ENCODE peak calls at places on chromosomes 3 and 15, in nine cellular contexts. S is IMR-90, W is uterus, H is body of pancreas, P is suprapubic skin, V is HCT116, F is heart left ventricle, K is tibial nerve, A is breast epithelium. O is an unnamed sample.

GRCh38 chr3:73029321-73029796 is 32.1 kb upstream of the EBLN2 start:
- DNase-seq in S (peak), W (no peak), H (no peak), P (no peak), V (no peak), F (no peak), K (no peak), A (no peak), O (no peak)

GRCh38 chr3:197854596-197855343 is 63.7 kb downstream of the LRCH3 start:
- DNase-seq in S (peak), W (no peak), H (no peak), P (no peak), V (peak), F (no peak), K (no peak), A (no peak), O (no peak)

GRCh38 chr3:169668957-169669681 is 5.6 kb upstream of the MECOM start:
- DNase-seq in S (peak), W (peak), H (peak), P (no peak), V (peak), F (peak), K (peak), A (no peak), O (no peak)

GRCh38 chr3:34178415-34178814 is 380.0 kb downstream of the PDCD6IP start:
- DNase-seq in S (peak), W (no peak), H (no peak), P (no peak), V (no peak), F (no peak), K (no peak), A (no peak), O (no peak)

GRCh38 chr3:36876181-36876936 is 68.5 kb downstream of the TRANK1 start:
- DNase-seq in S (no peak), W (no peak), H (no peak), P (no peak), V (no peak), F (no peak), K (no peak), A (no peak), O (no peak)

GRCh38 chr15:60673918-60674558 is 195.1 kb upstream of the ICE2 start:
- DNase-seq in S (peak), W (peak), H (peak), P (no peak), V (peak), F (no peak), K (no peak), A (no peak), O (peak)

GRCh38 chr3:177370396-177370795 is 173.1 kb upstream of the TBL1XR1 start:
- DNase-seq in S (no peak), W (no peak), H (no peak), P (no peak), V (no peak), F (no peak), K (no peak), A (no peak), O (no peak)

GRCh38 chr3:120416868-120417267 is 33.9 kb downstream of the FSTL1 start:
- DNase-seq in S (no peak), W (no peak), H (peak), P (no peak), V (no peak), F (no peak), K (no peak), A (no peak), O (peak)

GRCh38 chr3:56792201-56792600 is 9.5 kb downstream of the ARHGEF3 start:
- DNase-seq in S (no peak), W (no peak), H (no peak), P (no peak), V (no peak), F (no peak), K (no peak), A (no peak), O (peak)

GRCh38 chr3:151971814-151972579 is 98.6 kb downstream of the SUCNR1 start:
- DNase-seq in S (peak), W (no peak), H (no peak), P (no peak), V (peak), F (no peak), K (no peak), A (no peak), O (no peak)

DNA sequence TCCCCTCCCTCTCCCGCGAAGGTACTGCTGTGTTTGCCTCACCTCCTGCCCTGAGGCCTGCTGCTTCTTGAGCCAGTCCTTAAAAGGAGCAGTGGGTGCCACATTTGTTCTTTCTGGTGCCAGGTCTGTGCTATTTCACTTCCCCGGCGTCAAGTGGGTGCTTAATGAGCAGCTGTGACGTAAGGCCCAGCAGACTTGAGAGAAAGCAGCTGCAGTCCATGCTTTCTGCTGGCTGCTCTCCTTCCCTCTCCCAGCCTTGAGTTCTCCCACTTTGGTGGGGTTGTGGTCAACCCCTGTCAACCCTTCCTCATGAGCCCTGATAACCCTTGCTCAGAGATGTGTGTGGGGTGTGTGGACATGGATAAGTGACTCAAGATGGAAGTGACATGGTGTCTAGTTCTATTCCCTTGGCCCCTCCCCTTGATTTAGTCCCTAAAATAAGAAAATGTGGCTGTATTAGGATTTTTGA is 6.9 kb downstream of the INAFM2 start:
- DNase-seq in S (peak), W (peak), H (no peak), P (no peak), V (no peak), F (no peak), K (no peak), A (no peak), O (no peak)
- TF ChIP-seq POLR2A in S (no peak), W (peak), H (peak), P (no peak), V (no peak), F (no peak), K (no peak), A (no peak), O (no peak)

DNA sequence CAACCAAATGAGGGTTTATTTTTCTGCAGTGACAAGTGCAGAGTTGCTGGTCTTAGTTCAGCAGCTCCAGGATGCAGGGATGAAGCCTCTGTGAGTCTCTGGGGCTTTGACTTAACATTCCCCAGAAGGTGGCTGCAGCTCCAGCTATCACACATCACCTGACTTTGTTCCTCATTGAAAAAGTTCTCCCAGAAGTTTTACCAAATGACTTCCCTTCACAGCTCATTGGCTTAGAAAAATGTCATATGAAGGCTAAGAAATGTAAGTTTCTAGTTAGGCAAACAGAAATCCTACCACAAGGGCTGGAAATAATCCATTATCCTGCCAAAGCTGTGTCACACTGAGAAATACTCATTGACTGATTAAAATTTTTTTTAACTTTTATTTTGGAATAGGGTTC is 184.9 kb downstream of the MINAR1 start:
- DNase-seq in S (no peak), W (no peak), H (no peak), P (no peak), V (no peak), F (no peak), K (no peak), A (no peak), O (no peak)
- TF ChIP-seq CTCF in S (no peak), W (no peak), H (no peak), P (no peak), V (no peak), F (no peak), K (no peak), A (no peak), O (no peak)

GRCh38 chr3:188242426-188243123 is 88.6 kb downstream of the LPP start:
- DNase-seq in S (no peak), W (no peak), H (no peak), P (no peak), V (no peak), F (no peak), K (no peak), A (no peak), O (no peak)
- H3K4me3 ChIP-seq in S (no peak), W (no peak), H (no peak), P (no peak), V (no peak), F (no peak), K (no peak), A (no peak), O (no peak)

DNA sequence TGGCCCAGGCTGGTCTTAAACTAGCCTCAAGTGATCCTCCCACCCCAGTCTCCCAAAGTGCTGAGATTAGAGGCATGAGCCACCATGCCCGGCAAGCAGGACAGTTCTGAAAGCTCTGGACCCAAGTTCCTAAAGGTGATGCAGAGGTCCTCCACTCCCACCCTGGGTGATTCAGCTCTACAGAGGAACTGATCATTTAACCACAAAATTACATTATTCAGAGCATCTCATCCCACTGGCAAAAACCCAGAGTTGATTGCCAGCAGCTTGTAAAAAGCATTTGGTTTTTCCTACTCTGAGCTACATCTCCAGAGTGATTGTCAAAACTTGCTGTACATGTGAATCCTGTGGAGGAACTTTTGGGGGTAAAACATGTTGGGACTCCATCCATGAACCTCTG is 60.2 kb downstream of the SLTM start:
- DNase-seq in S (peak), W (no peak), H (no peak), P (no peak), V (no peak), F (no peak), K (no peak), A (no peak), O (no peak)
- TF ChIP-seq POLR2A in S (no peak), W (no peak), H (no peak), P (no peak), V (no peak), F (no peak), K (no peak), A (no peak), O (no peak)

GRCh38 chr3:37912052-37912733 is 50.5 kb downstream of the CTDSPL start:
- DNase-seq in S (no peak), W (no peak), H (no peak), P (no peak), V (no peak), F (no peak), K (no peak), A (no peak), O (peak)
- TF ChIP-seq CTCF in S (peak), W (no peak), H (no peak), P (no peak), V (peak), F (no peak), K (no peak), A (no peak), O (no peak)

GRCh38 chr15:38893920-38894259 is 329.3 kb upstream of the RASGRP1 start:
- DNase-seq in S (no peak), W (no peak), H (no peak), P (no peak), V (no peak), F (no peak), K (no peak), A (no peak), O (no peak)
- H3K4me3 ChIP-seq in S (no peak), W (no peak), H (no peak), P (no peak), V (no peak), F (no peak), K (no peak), A (no peak), O (no peak)

GRCh38 chr15:54585063-54585462 is 606.8 kb downstream of the UNC13C start:
- DNase-seq in S (no peak), W (no peak), H (no peak), P (no peak), V (no peak), F (no peak), K (no peak), A (no peak), O (no peak)

GRCh38 chr15:54579855-54580254 is 601.6 kb downstream of the UNC13C start:
- DNase-seq in S (no peak), W (no peak), H (no peak), P (no peak), V (no peak), F (no peak), K (no peak), A (no peak), O (no peak)

GRCh38 chr15:54580643-54581042 is 602.4 kb downstream of the UNC13C start:
- DNase-seq in S (no peak), W (no peak), H (no peak), P (no peak), V (no peak), F (no peak), K (no peak), A (no peak), O (no peak)

GRCh38 chr15:54582863-54583643 is 604.8 kb downstream of the UNC13C start:
- DNase-seq in S (no peak), W (no peak), H (no peak), P (no peak), V (no peak), F (no peak), K (no peak), A (no peak), O (no peak)
- TF ChIP-seq POLR2A in S (no peak), W (no peak), H (no peak), P (no peak), V (no peak), F (no peak), K (no peak), A (no peak), O (no peak)

DNA sequence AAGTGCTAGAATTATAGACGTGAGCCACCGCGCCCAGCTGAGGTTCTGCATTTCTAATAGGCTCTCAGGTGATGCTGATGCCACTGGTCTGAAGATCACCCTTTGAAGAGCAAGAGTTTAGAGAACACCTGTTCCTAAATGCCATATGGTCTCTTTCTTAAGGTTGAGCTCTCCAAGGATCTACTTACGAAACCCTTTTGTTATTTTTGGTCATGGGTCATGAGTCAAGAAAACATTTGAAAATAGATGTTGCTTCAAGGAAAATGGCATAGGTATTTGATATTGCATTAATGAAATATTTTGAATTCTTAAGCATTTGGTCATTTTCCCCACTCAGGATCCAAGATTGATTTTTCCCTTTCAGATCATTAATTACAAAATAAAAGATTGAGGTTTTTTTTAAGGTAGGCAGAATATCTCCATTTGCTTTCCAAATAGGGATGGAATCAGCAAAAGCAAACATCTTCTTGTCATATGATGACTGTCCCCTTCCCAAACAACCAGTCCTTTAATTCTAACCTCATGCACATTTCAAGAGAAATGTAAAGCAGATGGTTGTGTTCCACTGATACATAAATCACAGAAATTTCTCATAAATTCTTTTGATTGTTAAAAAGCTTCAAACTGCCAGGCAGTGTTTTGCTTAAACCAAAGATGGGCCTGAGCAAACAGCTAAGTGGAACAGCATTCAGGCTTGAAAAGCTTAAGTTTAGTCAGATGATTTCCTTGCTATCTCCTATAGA is 74.5 kb upstream of the SOX2 start:
- DNase-seq in S (no peak), W (no peak), H (no peak), P (no peak), V (no peak), F (no peak), K (no peak), A (no peak), O (no peak)
- TF ChIP-seq CTCF in S (no peak), W (no peak), H (no peak), P (no peak), V (no peak), F (no peak), K (no peak), A (no peak), O (no peak)

GRCh38 chr15:88403461-88403860 is 63.7 kb downstream of the MRPL46 start:
- DNase-seq in S (no peak), W (no peak), H (no peak), P (no peak), V (no peak), F (no peak), K (no peak), A (no peak), O (no peak)

GRCh38 chr15:88401269-88401971 is 65.8 kb downstream of the MRPL46 start:
- DNase-seq in S (no peak), W (peak), H (no peak), P (no peak), V (no peak), F (peak), K (no peak), A (no peak), O (no peak)

GRCh38 chr15:88400069-88400468 is 67.1 kb downstream of the MRPL46 start:
- DNase-seq in S (no peak), W (no peak), H (no peak), P (no peak), V (no peak), F (no peak), K (no peak), A (no peak), O (no peak)

GRCh38 chr15:88400591-88400990 is 66.6 kb downstream of the MRPL46 start:
- DNase-seq in S (no peak), W (no peak), H (no peak), P (no peak), V (no peak), F (no peak), K (no peak), A (no peak), O (no peak)

GRCh38 chr15:88401972-88402656 is 65.1 kb downstream of the MRPL46 start:
- DNase-seq in S (no peak), W (no peak), H (no peak), P (no peak), V (no peak), F (peak), K (no peak), A (no peak), O (no peak)
- H3K4me3 ChIP-seq in S (no peak), W (no peak), H (no peak), P (no peak), V (no peak), F (no peak), K (no peak), A (no peak), O (no peak)

O was measured in lower leg skin.